ENCODE peak calls at places on chromosomes 6 and 20, in eight cellular contexts. B is OCI-LY7; N is HAP-1; V is IMR-90; R is CD8-positive, alpha-beta memory T cell; C is PC-3; A is endothelial cell of umbilical vein; O is fibroblast of lung. H is an unnamed sample. For H3K36me3, the result is how much of the 10 kb centered on the place peaks cover.

GRCh38 chr6:30150151-30150550 is 10.9 kb downstream of the TRIM10 start:
- DNase-seq in B (no peak), V (no peak), A (no peak), C (no peak), N (no peak), R (no peak), O (no peak), H (no peak)

GRCh38 chr6:181049-181654 is 111.1 kb upstream of the DUSP22 start:
- DNase-seq in R (no peak), N (no peak), O (no peak), A (no peak), V (no peak), C (no peak), B (peak), H (no peak)

GRCh38 chr20:63831696-63832686 is 927 bp upstream of the ZBTB46 start:
- DNase-seq in B (no peak), C (no peak), V (no peak), R (no peak), A (no peak), N (no peak), O (peak), H (no peak)

GRCh38 chr6:135985471-135985870 is 134.0 kb downstream of the PDE7B start:
- DNase-seq in O (peak), A (no peak), R (no peak), N (no peak), C (no peak), V (no peak), B (no peak), H (no peak)

GRCh38 chr6:113980937-113981554 is 10.1 kb upstream of the HDAC2 start:
- DNase-seq in B (peak), O (peak), V (peak), A (peak), N (peak), R (no peak), C (peak), H (no peak)

GRCh38 chr6:3851839-3852238 is 2.7 kb downstream of the FAM50B start:
- DNase-seq in B (no peak), O (no peak), V (no peak), R (no peak), C (no peak), N (no peak), A (no peak), H (no peak)

GRCh38 chr20:15396026-15396425 is 1058.6 kb upstream of the FLRT3 start:
- DNase-seq in V (no peak), O (no peak), N (no peak), B (no peak), C (peak), A (no peak), R (no peak), H (no peak)

GRCh38 chr20:40160151-40160550 is 528.9 kb downstream of the MAFB start:
- DNase-seq in R (no peak), N (peak), O (no peak), B (peak), C (peak), V (peak), A (peak), H (no peak)

GRCh38 chr6:168030218-168030693 is 32.8 kb downstream of the KIF25 start:
- DNase-seq in A (no peak), O (no peak), B (no peak), V (no peak), N (no peak), C (no peak), R (no peak), H (no peak)

GRCh38 chr6:47724300-47724699 is 25.9 kb downstream of the ADGRF4 start:
- DNase-seq in A (no peak), N (no peak), V (no peak), R (no peak), B (no peak), C (peak), O (no peak), H (peak)

GRCh38 chr20:35856866-35857265 is 85.1 kb downstream of the PHF20 start:
- DNase-seq in V (no peak), C (no peak), R (no peak), O (no peak), N (no peak), A (no peak), B (no peak), H (no peak)

GRCh38 chr6:100175814-100176275 is 181.8 kb upstream of the MCHR2 start:
- DNase-seq in V (peak), O (peak), B (no peak), N (peak), R (no peak), A (peak), C (peak), H (peak)

GRCh38 chr6:72649032-72649984 is 27.4 kb downstream of the KCNQ5 start:
- DNase-seq in N (no peak), V (peak), R (no peak), O (peak), B (no peak), A (peak), C (peak), H (peak)

GRCh38 chr6:33728438-33728837 is 16.9 kb upstream of the UQCC2 start:
- DNase-seq in N (no peak), B (no peak), R (no peak), C (no peak), V (no peak), O (no peak), A (no peak), H (no peak)

GRCh38 chr20:24914388-24915241 is 34.5 kb upstream of the CST7 start:
- DNase-seq in N (no peak), V (no peak), O (no peak), C (no peak), B (no peak), A (no peak), R (no peak), H (no peak)

GRCh38 chr20:32252189-32252588 is 25.3 kb upstream of the KIF3B start:
- DNase-seq in O (no peak), R (peak), N (no peak), V (no peak), A (no peak), B (no peak), C (no peak), H (no peak)

GRCh38 chr20:62303327-62304226 is 780 bp downstream of the ADRM1 start:
- DNase-seq in A (peak), B (peak), R (no peak), V (no peak), N (no peak), O (peak), C (peak), H (no peak)

GRCh38 chr20:57475388-57476072 is 49.4 kb downstream of the CTCFL start:
- DNase-seq in R (no peak), A (no peak), B (peak), C (no peak), O (no peak), V (no peak), N (no peak), H (no peak)

GRCh38 chr6:96675617-96676016 is 112.7 kb downstream of the FHL5 start:
- DNase-seq in A (no peak), N (no peak), B (no peak), V (no peak), C (no peak), O (no peak), R (no peak), H (no peak)

GRCh38 chr20:17941826-17942196 is 26.8 kb downstream of the SNX5 start:
- DNase-seq in B (no peak), V (no peak), R (no peak), A (no peak), N (no peak), C (no peak), O (no peak), H (no peak)
- H3K36me3 ChIP-seq in B (half or more), V (under half), R (under half), A (under half), N (half or more), C (half or more), O (under half), H (under half)

GRCh38 chr6:75348882-75349261 is 64.3 kb upstream of the TMEM30A start:
- DNase-seq in N (no peak), R (no peak), B (no peak), C (no peak), A (no peak), O (no peak), V (no peak), H (no peak)
- H3K4me3 ChIP-seq in N (no peak), R (no peak), B (no peak), C (no peak), A (peak), O (peak), V (no peak), H (no peak)

DNA sequence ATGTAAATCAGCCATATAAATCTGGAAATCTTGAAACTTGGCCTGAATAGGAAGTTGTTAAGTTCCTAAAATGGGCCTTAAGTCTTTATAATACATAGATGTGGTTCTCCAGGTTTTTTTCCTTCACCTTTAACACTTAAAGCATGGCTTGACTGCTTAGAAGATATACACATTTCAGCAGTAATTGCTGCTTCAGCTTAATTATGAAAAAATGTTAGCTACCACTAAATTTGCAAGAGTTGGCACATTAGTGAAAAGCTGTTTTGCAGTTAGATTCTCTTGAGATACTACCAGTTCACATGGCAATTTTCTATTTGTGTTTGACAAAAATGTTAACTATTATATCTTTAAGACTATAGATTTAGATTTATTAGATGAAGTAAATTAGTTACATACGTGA is 72.7 kb upstream of the MYO6 start:
- DNase-seq in B (no peak), O (no peak), C (no peak), A (no peak), N (no peak), V (no peak), R (no peak), H (no peak)
- H3K36me3 ChIP-seq in B (half or more), O (under half), C (under half), A (under half), N (half or more), V (under half), R (under half), H (under half)

DNA sequence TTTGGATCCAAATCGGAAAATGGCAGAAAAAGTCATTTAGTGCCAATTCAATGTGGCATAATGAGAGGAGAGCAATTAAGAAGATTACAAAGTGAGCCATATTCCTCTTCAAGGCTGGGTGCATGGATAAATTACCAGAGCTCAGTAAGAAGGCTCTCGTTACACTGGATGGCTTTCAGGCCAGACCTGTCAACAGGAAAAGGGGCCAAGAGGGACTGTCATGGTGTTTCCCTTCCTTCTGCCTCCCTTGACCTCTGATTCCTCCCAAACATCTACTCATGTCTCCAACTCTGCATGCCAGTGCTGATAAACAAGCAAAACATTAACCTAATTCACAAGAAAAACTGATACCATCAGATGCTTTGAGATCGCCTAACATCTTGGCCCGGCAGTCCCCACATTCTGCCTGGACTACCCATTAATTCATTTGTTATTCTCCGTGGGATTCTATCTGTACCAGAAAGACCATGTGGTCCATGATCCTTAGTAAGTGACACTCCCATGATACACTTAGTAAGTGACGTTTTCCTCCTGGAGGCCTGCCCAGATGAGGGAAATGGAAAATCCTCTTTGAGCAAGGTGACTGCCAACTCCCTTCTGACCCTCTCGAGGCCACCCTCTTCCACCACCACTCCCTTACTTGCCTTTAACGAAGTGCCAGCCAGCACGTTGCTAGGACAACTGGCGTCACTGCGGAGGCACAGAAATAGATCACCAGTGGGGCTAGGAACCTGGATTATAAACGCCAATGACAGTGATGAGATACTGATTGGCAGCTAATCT is 239.2 kb downstream of the GMPR start:
- DNase-seq in C (no peak), O (no peak), B (no peak), N (no peak), A (peak), R (no peak), V (no peak), H (no peak)
- H3K4me3 ChIP-seq in C (no peak), O (no peak), B (no peak), N (no peak), A (no peak), R (no peak), V (no peak), H (no peak)

GRCh38 chr6:119243037-119243436 is 106.5 kb downstream of the MAN1A1 start:
- DNase-seq in R (no peak), B (no peak), V (no peak), A (no peak), C (no peak), O (no peak), N (no peak), H (no peak)

GRCh38 chr6:119241540-119242309 is 107.8 kb downstream of the MAN1A1 start:
- DNase-seq in B (no peak), O (no peak), N (no peak), A (no peak), R (no peak), C (no peak), V (no peak), H (no peak)

GRCh38 chr6:119249319-119249718 is 100.2 kb downstream of the MAN1A1 start:
- DNase-seq in N (no peak), B (no peak), C (no peak), O (no peak), V (no peak), R (no peak), A (no peak), H (no peak)

GRCh38 chr6:119243657-119244056 is 105.9 kb downstream of the MAN1A1 start:
- DNase-seq in N (no peak), A (no peak), O (no peak), C (no peak), B (no peak), V (no peak), R (no peak), H (no peak)

GRCh38 chr6:119247504-119247903 is 102.1 kb downstream of the MAN1A1 start:
- DNase-seq in C (no peak), B (no peak), V (no peak), A (no peak), O (no peak), R (no peak), N (no peak), H (no peak)
- H3K36me3 ChIP-seq in C (under half), B (half or more), V (under half), A (under half), O (under half), R (under half), N (under half), H (under half)

DNA sequence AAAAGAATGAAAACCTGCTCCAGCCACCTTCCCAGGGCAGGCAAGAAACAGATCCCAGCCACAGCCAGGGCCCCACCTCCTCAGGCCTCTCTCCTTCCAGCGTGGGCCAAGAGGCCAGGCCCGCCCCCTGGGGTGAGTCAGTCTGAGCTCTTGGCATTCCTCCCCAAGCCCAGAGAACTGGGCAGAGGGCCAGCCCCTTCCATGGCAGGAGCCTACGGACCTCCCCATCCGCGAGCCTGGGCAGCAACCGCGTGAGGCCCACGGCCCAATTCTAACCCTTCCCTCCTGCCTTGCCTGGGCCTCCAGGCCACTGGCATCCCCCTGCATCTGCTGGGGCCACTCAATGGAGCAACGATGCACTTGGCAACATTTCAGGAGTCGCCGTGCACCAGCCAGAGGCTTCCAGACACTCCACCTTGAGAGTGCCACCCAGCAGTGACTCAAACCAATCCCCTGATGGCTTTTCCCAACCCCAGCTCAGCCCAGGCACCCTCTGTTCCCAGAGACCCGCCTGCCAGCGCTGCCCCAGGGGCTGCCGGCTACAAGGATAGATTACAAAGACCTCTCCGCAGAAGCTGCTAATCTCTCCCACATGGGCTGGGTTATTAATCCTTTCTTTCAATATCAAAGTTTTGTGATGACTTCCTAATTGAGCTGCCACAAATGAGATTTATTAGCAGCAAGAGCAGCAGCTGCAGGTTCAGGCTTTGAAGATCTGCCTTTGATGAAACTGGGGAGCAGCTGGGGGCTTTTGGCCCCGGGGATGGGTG is 85.8 kb downstream of the NFATC2 start:
- DNase-seq in B (no peak), O (peak), C (peak), R (no peak), A (peak), N (peak), V (peak), H (peak)
- H3K4me3 ChIP-seq in B (no peak), O (no peak), C (peak), R (no peak), A (no peak), N (no peak), V (no peak), H (no peak)

GRCh38 chr6:21800948-21801438 is 207.4 kb downstream of the SOX4 start:
- DNase-seq in A (no peak), B (no peak), R (no peak), N (no peak), V (peak), O (peak), C (peak), H (no peak)
- H3K36me3 ChIP-seq in A (under half), B (under half), R (under half), N (under half), V (under half), O (under half), C (under half), H (under half)

GRCh38 chr6:36546664-36546957 is 668 bp downstream of the STK38 start:
- DNase-seq in V (no peak), O (no peak), C (no peak), A (peak), R (no peak), N (no peak), B (peak), H (no peak)

GRCh38 chr6:36548401-36548743 is 1.1 kb upstream of the STK38 start:
- DNase-seq in C (no peak), N (no peak), V (no peak), O (no peak), A (no peak), R (no peak), B (no peak), H (no peak)

GRCh38 chr6:36546958-36547645 is at the start of gene STK38:
- DNase-seq in O (peak), R (peak), N (peak), A (peak), C (peak), B (peak), V (peak), H (peak)

GRCh38 chr6:36545767-36546663 is 1.3 kb downstream of the STK38 start:
- DNase-seq in C (peak), A (no peak), R (no peak), V (peak), B (peak), O (peak), N (peak), H (no peak)

GRCh38 chr6:36547646-36548400 is 544 bp upstream of the STK38 start:
- DNase-seq in C (no peak), N (no peak), A (no peak), B (peak), V (no peak), O (no peak), R (no peak), H (no peak)
- H3K4me3 ChIP-seq in C (peak), N (peak), A (peak), B (peak), V (peak), O (peak), R (peak), H (no peak)

GRCh38 chr20:3311623-3312022 is 72.6 kb upstream of the SLC4A11 start:
- DNase-seq in O (no peak), R (no peak), B (no peak), A (no peak), V (no peak), C (no peak), N (no peak), H (no peak)

GRCh38 chr20:3307695-3308094 is 68.7 kb upstream of the SLC4A11 start:
- DNase-seq in B (no peak), C (no peak), R (no peak), V (peak), A (no peak), N (no peak), O (no peak), H (no peak)

GRCh38 chr20:3304456-3304855 is 65.5 kb upstream of the SLC4A11 start:
- DNase-seq in V (no peak), R (no peak), B (no peak), A (no peak), O (no peak), N (no peak), C (no peak), H (no peak)

GRCh38 chr20:3309226-3309625 is 70.2 kb upstream of the SLC4A11 start:
- DNase-seq in V (no peak), A (no peak), C (no peak), N (no peak), B (no peak), O (peak), R (no peak), H (no peak)

GRCh38 chr20:3307078-3307477 is 68.1 kb upstream of the SLC4A11 start:
- DNase-seq in O (no peak), C (no peak), N (no peak), A (no peak), V (no peak), B (no peak), R (no peak), H (no peak)
- H3K36me3 ChIP-seq in O (under half), C (under half), N (under half), A (under half), V (under half), B (under half), R (under half), H (under half)